ENCODE peak calls at places on chromosome 16, in five cellular contexts. F is GM23338, L is neural progenitor cell, Y is mammary epithelial cell, T is heart right ventricle. R is an unnamed sample. For H3K36me3, H3K4me1 and H3K27me3, the result is how much of the 10 kb centered on the place peaks cover.

GRCh38 chr16:58031016-58031800 is 5.7 kb downstream of the MMP15 start:
- DNase-seq in F (no peak), L (no peak), Y (no peak), T (no peak), R (no peak)

GRCh38 chr16:66850115-66850815 is 6.1 kb downstream of the CA7 start:
- DNase-seq in F (no peak), L (no peak), Y (no peak), T (no peak), R (no peak)

GRCh38 chr16:19524866-19525723 is 1.4 kb downstream of the CCP110 start:
- DNase-seq in F (peak), L (peak), Y (peak), T (no peak), R (no peak)

GRCh38 chr16:48451323-48451722 is 66.1 kb upstream of the SIAH1 start:
- DNase-seq in F (no peak), L (no peak), Y (no peak), T (no peak), R (no peak)

GRCh38 chr16:28603381-28604185 is 6.3 kb downstream of the SULT1A1 start:
- DNase-seq in F (no peak), L (no peak), Y (no peak), T (no peak), R (no peak)

GRCh38 chr16:55653106-55653505 is 2.7 kb upstream of the SLC6A2 start:
- DNase-seq in F (no peak), L (no peak), Y (no peak), T (no peak), R (no peak)

GRCh38 chr16:47477680-47478079 is 16.5 kb downstream of the PHKB start:
- DNase-seq in F (no peak), L (no peak), Y (peak), T (no peak), R (no peak)

GRCh38 chr16:5025171-5025632 is 8.5 kb downstream of the NAGPA start:
- DNase-seq in F (peak), L (peak), Y (no peak), T (peak), R (no peak)

GRCh38 chr16:73048292-73049050 is 543 bp upstream of the ZFHX3 start:
- DNase-seq in F (peak), L (peak), Y (no peak), T (peak), R (peak)

GRCh38 chr16:65223335-65223734 is 101.5 kb upstream of the CDH11 start:
- DNase-seq in F (no peak), L (no peak), Y (no peak), T (no peak), R (no peak)

GRCh38 chr16:11310634-11310977 is 29.5 kb upstream of the PRM1 start:
- DNase-seq in F (no peak), L (no peak), Y (no peak), T (no peak), R (no peak)

GRCh38 chr16:6573577-6573976 is 759.1 kb upstream of the RBFOX1 start:
- DNase-seq in F (peak), L (peak), Y (no peak), T (no peak), R (peak)

GRCh38 chr16:23072084-23072599 is 77.1 kb downstream of the USP31 start:
- DNase-seq in F (no peak), L (no peak), Y (peak), T (peak), R (peak)

GRCh38 chr16:77599793-77600415 is 122.4 kb upstream of the NUDT7 start:
- DNase-seq in F (peak), L (peak), Y (peak), T (peak), R (no peak)

GRCh38 chr16:30096862-30097563 is 1.0 kb upstream of the YPEL3 start:
- DNase-seq in F (no peak), L (peak), Y (peak), T (no peak), R (no peak)

GRCh38 chr16:62280556-62280955 is 244.3 kb upstream of the CDH8 start:
- DNase-seq in F (no peak), L (no peak), Y (no peak), T (no peak), R (no peak)

GRCh38 chr16:74999208-74999682 is 421 bp downstream of the ZNRF1 start:
- DNase-seq in F (peak), L (no peak), Y (no peak), T (peak), R (no peak)

GRCh38 chr16:87393680-87394055 is 1.5 kb downstream of the MAP1LC3B start:
- DNase-seq in F (no peak), L (no peak), Y (no peak), T (no peak), R (no peak)

GRCh38 chr16:56748191-56748590 is 18.3 kb downstream of the NUP93 start:
- DNase-seq in F (no peak), L (no peak), Y (no peak), T (no peak), R (no peak)
- H3K36me3 ChIP-seq in F (under half), L (under half), Y (under half), T (under half), R (under half)

GRCh38 chr16:9099131-9099625 is 7.7 kb downstream of the HAPSTR1 start:
- DNase-seq in F (no peak), L (no peak), Y (peak), T (no peak), R (no peak)
- H3K4me1 ChIP-seq in F (under half), L (under half), Y (half or more), T (half or more), R (under half)

GRCh38 chr16:86337138-86337537 is 173.2 kb upstream of the FOXF1 start:
- DNase-seq in F (no peak), L (no peak), Y (no peak), T (no peak), R (no peak)
- H3K27me3 ChIP-seq in F (under half), L (half or more), Y (under half), T (half or more), R (under half)

GRCh38 chr16:2175454-2175853 is 19.9 kb downstream of the TRAF7 start:
- DNase-seq in F (no peak), L (no peak), Y (no peak), T (no peak), R (no peak)

GRCh38 chr16:2177561-2177960 is 18.8 kb downstream of the CASKIN1 start:
- DNase-seq in F (no peak), L (no peak), Y (no peak), T (no peak), R (no peak)

GRCh38 chr16:2177101-2177500 is 19.3 kb downstream of the CASKIN1 start:
- DNase-seq in F (no peak), L (no peak), Y (no peak), T (no peak), R (no peak)

GRCh38 chr16:2174396-2175131 is 19.0 kb downstream of the TRAF7 start:
- DNase-seq in F (no peak), L (no peak), Y (no peak), T (no peak), R (no peak)

GRCh38 chr16:2176047-2176446 is 20.4 kb downstream of the CASKIN1 start:
- DNase-seq in F (no peak), L (no peak), Y (no peak), T (no peak), R (no peak)
- H3K36me3 ChIP-seq in F (under half), L (under half), Y (under half), T (under half), R (half or more)

GRCh38 chr16:85463228-85463611 is 149.9 kb upstream of the GSE1 start:
- DNase-seq in F (peak), L (no peak), Y (no peak), T (no peak), R (no peak)
- H3K4me1 ChIP-seq in F (under half), L (under half), Y (under half), T (under half), R (under half)

GRCh38 chr16:88427376-88427775 is 25.7 kb upstream of the ZFPM1 start:
- DNase-seq in F (no peak), L (no peak), Y (no peak), T (no peak), R (no peak)
- H3K27me3 ChIP-seq in F (under half), L (under half), Y (under half), T (under half), R (under half)

GRCh38 chr16:69363281-69363717 is 11.7 kb upstream of the TMED6 start:
- DNase-seq in F (no peak), L (no peak), Y (peak), T (no peak), R (no peak)
- H3K36me3 ChIP-seq in F (under half), L (under half), Y (under half), T (under half), R (half or more)

DNA sequence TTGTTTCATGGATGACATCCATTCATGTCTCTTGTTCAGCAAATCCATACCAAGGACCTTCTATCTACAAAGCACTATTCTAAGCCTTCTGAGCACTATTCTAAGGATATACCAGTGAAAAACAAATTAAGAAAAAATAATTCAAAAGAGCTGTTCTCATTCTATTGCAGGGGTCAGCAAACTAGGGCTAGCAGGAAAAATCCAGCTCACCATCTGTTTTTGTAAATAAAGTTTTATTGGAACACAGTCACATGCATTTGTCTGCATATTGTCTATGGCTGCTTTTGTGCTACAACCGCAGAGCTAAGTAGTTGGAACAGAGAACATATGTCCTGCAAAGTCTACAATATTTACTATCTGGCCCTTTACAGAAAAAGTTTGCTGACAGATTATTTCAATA is 222.7 kb upstream of the DYNLRB2 start:
- DNase-seq in F (no peak), L (no peak), Y (no peak), T (no peak), R (no peak)
- H3K4me1 ChIP-seq in F (under half), L (under half), Y (under half), T (under half), R (under half)

GRCh38 chr16:21274172-21274726 is 3.8 kb downstream of the CRYM start:
- DNase-seq in F (no peak), L (no peak), Y (no peak), T (no peak), R (no peak)
- H3K27me3 ChIP-seq in F (under half), L (half or more), Y (under half), T (under half), R (half or more)